ENCODE peak calls at places on chromosome 11, in ten cellular contexts. Q is HL-60, D is dorsolateral prefrontal cortex, Y is bronchial epithelial cell, R is AG04450, Z is spleen, V is right atrium auricular region, P is heart right ventricle, B is mammary epithelial cell, X is upper lobe of right lung. L is an unnamed sample. For H3K27me3, the result is how much of the 10 kb centered on the place peaks cover.

GRCh38 chr11:103798029-103798428 is 238.4 kb upstream of the DDI1 start:
- DNase-seq in Q (no peak), D (no peak), Y (no peak), R (peak), Z (no peak), V (no peak), P (peak), B (no peak), X (no peak), L (no peak)

GRCh38 chr11:128913806-128914205 is 22.6 kb downstream of the KCNJ5 start:
- DNase-seq in Q (no peak), D (no peak), Y (no peak), R (no peak), Z (peak), V (no peak), P (no peak), B (no peak), X (peak), L (no peak)

GRCh38 chr11:114893329-114893728 is 215.0 kb downstream of the NXPE2 start:
- DNase-seq in Q (no peak), D (no peak), Y (no peak), R (no peak), Z (no peak), V (no peak), P (no peak), B (no peak), X (no peak), L (no peak)

GRCh38 chr11:118434123-118434552 is 2.2 kb upstream of the KMT2A start:
- DNase-seq in Q (no peak), D (no peak), Y (no peak), R (no peak), Z (no peak), V (no peak), P (no peak), B (no peak), X (no peak), L (peak)

GRCh38 chr11:119323532-119324033 is 6.7 kb upstream of the MCAM start:
- DNase-seq in Q (no peak), D (no peak), Y (peak), R (no peak), Z (no peak), V (peak), P (peak), B (peak), X (no peak), L (peak)

GRCh38 chr11:72238040-72238450 is 5.9 kb downstream of the PHOX2A start:
- DNase-seq in Q (no peak), D (no peak), Y (peak), R (no peak), Z (peak), V (no peak), P (peak), B (peak), X (peak), L (peak)

GRCh38 chr11:46826310-46827044 is 19.6 kb downstream of the CKAP5 start:
- DNase-seq in Q (no peak), D (peak), Y (peak), R (peak), Z (peak), V (peak), P (peak), B (peak), X (peak), L (peak)

GRCh38 chr11:2558402-2558801 is 113.6 kb downstream of the KCNQ1 start:
- DNase-seq in Q (no peak), D (no peak), Y (no peak), R (no peak), Z (peak), V (no peak), P (no peak), B (no peak), X (peak), L (no peak)

GRCh38 chr11:94897330-94897768 is 76.0 kb downstream of the CWC15 start:
- DNase-seq in Q (peak), D (peak), Y (peak), R (no peak), Z (no peak), V (peak), P (peak), B (peak), X (no peak), L (peak)

GRCh38 chr11:11211186-11211585 is 141.9 kb downstream of the CSNK2A3 start:
- DNase-seq in Q (no peak), D (no peak), Y (peak), R (no peak), Z (no peak), V (no peak), P (no peak), B (peak), X (no peak), L (no peak)

DNA sequence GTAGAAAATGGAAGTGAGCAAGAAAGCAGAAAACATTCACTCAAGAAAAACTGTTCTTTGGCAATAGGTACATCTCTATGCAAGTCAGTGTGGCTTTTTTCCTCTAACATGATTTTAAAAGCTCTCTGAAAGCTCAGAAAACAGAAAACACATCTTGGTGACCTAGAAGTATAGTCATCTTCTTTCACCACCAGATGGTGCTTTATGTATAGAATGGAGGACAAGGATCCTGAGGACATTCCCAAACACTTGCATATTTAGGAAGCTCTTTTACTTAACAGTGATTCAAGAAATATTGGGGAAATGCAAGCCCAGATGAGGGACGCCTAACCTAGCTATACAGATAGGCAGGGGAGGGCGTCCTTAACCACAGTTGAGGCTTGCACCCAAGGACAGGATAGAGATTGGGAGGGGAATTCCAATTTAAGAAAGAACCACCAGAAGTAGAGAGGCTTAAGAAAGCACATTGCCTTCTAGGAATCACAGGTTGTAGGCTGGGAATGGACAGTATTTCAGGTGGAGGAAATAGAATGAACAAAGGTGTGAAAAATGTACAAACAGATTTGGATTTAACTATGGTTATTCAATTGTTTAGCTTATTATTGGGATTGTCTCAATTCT is 13.8 kb upstream of the CCDC81 start:
- DNase-seq in Q (no peak), D (no peak), Y (peak), R (peak), Z (no peak), V (no peak), P (no peak), B (peak), X (no peak), L (no peak)
- TF ChIP-seq CTCF in Q (no peak), D (peak), Y (peak), R (peak), Z (no peak), V (no peak), P (peak), B (peak), X (no peak), L (no peak)

GRCh38 chr11:124724854-124725718 is 14.7 kb upstream of the NRGN start:
- DNase-seq in Q (no peak), D (no peak), Y (no peak), R (no peak), Z (peak), V (no peak), P (no peak), B (no peak), X (peak), L (no peak)

GRCh38 chr11:124722176-124722575 is 17.6 kb upstream of the NRGN start:
- DNase-seq in Q (no peak), D (no peak), Y (no peak), R (no peak), Z (no peak), V (no peak), P (no peak), B (no peak), X (no peak), L (no peak)

GRCh38 chr11:124725719-124726105 is 14.0 kb upstream of the NRGN start:
- DNase-seq in Q (no peak), D (no peak), Y (peak), R (no peak), Z (no peak), V (no peak), P (no peak), B (peak), X (no peak), L (no peak)
- H3K27me3 ChIP-seq in Q (under half), D (under half), Y (under half), R (under half), Z (under half), V (under half), P (under half), B (under half), X (under half), L (under half)

DNA sequence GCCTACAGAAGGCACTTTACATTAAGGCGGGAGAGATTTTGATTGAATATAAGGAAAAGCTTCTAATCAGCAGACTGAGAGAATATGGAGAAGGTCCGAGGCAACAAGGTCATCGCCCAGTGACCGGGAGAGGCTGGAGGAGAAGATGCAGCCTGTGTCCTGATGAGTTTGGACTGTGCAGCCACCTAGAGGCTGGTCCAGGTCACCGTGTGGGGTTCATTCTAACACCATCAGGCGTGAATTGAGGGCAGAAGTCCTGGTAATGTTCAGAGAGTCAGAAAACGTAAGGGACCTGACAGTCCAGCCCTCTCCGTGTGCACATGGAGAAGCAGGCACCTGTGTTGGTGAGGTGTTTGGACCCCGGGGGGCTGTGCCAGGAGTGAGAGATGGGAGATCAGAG is 102.7 kb downstream of the FEZ1 start:
- DNase-seq in Q (no peak), D (no peak), Y (no peak), R (no peak), Z (no peak), V (no peak), P (no peak), B (no peak), X (no peak), L (no peak)
- TF ChIP-seq CTCF in Q (no peak), D (no peak), Y (no peak), R (no peak), Z (no peak), V (peak), P (no peak), B (no peak), X (no peak), L (no peak)

DNA sequence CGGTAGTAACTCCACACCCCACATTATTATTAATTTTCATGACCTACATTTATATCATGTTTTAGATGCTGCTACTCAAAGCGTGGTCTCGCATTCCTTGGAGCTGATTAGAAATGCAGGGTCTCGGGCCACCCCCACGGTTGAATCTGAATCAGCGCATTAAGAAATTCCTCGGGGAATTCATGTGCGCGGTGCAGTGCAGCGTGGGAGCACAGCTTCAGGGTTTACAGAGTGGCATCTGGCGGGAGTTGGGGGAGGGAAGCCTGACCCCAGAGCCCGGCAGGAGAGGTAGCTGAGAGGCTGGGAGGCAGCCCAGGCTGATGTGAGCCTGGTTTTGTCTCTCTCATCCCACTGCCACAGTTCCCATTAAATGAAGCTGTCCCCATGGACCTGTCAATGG is 48.1 kb upstream of the DAGLA start:
- DNase-seq in Q (no peak), D (no peak), Y (no peak), R (no peak), Z (no peak), V (no peak), P (no peak), B (no peak), X (no peak), L (no peak)
- H3K27me3 ChIP-seq in Q (under half), D (under half), Y (under half), R (under half), Z (under half), V (under half), P (under half), B (under half), X (under half), L (under half)

DNA sequence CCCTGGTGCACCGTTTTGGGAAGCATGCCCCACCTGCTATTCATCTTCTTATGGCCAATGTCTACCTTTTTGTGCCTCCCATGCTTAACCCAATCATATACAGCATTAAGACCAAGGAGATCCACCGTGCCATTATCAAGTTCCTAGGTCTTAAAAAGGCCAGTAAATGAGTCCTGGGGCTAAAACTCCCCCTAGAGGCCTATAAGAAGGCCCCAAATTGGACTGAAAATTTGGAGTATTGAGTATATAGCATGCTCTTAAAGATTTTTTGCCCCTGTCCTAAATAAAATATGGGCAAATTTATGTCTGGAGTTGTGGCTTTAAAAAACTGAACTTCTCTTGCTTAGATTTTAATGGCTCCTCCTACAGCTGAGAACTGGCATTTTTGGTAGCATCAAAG is 6.6 kb downstream of the OR51M1 start:
- DNase-seq in Q (no peak), D (no peak), Y (no peak), R (no peak), Z (no peak), V (no peak), P (no peak), B (no peak), X (no peak), L (no peak)
- TF ChIP-seq CTCF in Q (no peak), D (no peak), Y (no peak), R (peak), Z (no peak), V (no peak), P (no peak), B (no peak), X (no peak), L (no peak)

GRCh38 chr11:62336949-62337681 is at the start of gene ASRGL1:
- DNase-seq in Q (peak), D (peak), Y (peak), R (no peak), Z (peak), V (peak), P (peak), B (peak), X (peak), L (peak)
- H3K27me3 ChIP-seq in Q (under half), D (under half), Y (under half), R (under half), Z (under half), V (under half), P (under half), B (under half), X (under half), L (under half)

GRCh38 chr11:77833302-77833701 is 12.4 kb downstream of the AAMDC start:
- DNase-seq in Q (no peak), D (no peak), Y (no peak), R (no peak), Z (no peak), V (no peak), P (no peak), B (no peak), X (no peak), L (no peak)
- TF ChIP-seq CTCF in Q (no peak), D (no peak), Y (no peak), R (no peak), Z (no peak), V (no peak), P (no peak), B (no peak), X (no peak), L (no peak)

GRCh38 chr11:31810779-31811647 is at the start of gene PAX6:
- DNase-seq in Q (peak), D (peak), Y (peak), R (no peak), Z (peak), V (peak), P (no peak), B (peak), X (no peak), L (no peak)
- H3K27me3 ChIP-seq in Q (half or more), D (half or more), Y (half or more), R (half or more), Z (half or more), V (half or more), P (half or more), B (half or more), X (half or more), L (half or more)